ENCODE peak calls at places on chromosomes 11 and 22, in six cellular contexts. One of them, this sample, is unnamed.

GRCh38 chr11:34564807-34565241 is 51.2 kb upstream of the ELF5 start:
- DNase-seq in stimulated activated CD4-positive, alpha-beta T cell treated with anti-CD3 and anti-CD28 coated beads, TNF-alpha, amount 100 ng/mL, for 48 hours: no peak
- DNase-seq in foreskin keratinocyte: no peak
- DNase-seq in AG04450: no peak
- DNase-seq in GM12891: no peak
- DNase-seq in skeletal muscle cell: no peak
- DNase-seq in this sample: no peak

GRCh38 chr22:44648085-44648820 is 53.8 kb upstream of the PRR5 start:
- DNase-seq in GM12891: no peak
- DNase-seq in stimulated activated CD4-positive, alpha-beta T cell treated with anti-CD3 and anti-CD28 coated beads, TNF-alpha, amount 100 ng/mL, for 48 hours: no peak
- DNase-seq in AG04450: no peak
- DNase-seq in skeletal muscle cell: no peak
- DNase-seq in foreskin keratinocyte: no peak
- DNase-seq in this sample: no peak

GRCh38 chr11:80083561-80083960 is 642.7 kb upstream of the TENM4 start:
- DNase-seq in foreskin keratinocyte: peak
- DNase-seq in stimulated activated CD4-positive, alpha-beta T cell treated with anti-CD3 and anti-CD28 coated beads, TNF-alpha, amount 100 ng/mL, for 48 hours: no peak
- DNase-seq in skeletal muscle cell: no peak
- DNase-seq in GM12891: no peak
- DNase-seq in AG04450: no peak
- DNase-seq in this sample: no peak

GRCh38 chr11:36239636-36240035 is 49.6 kb downstream of the COMMD9 start:
- DNase-seq in foreskin keratinocyte: no peak
- DNase-seq in stimulated activated CD4-positive, alpha-beta T cell treated with anti-CD3 and anti-CD28 coated beads, TNF-alpha, amount 100 ng/mL, for 48 hours: no peak
- DNase-seq in AG04450: no peak
- DNase-seq in GM12891: no peak
- DNase-seq in skeletal muscle cell: no peak
- DNase-seq in this sample: no peak

GRCh38 chr11:133947298-133947905 is 9.4 kb downstream of the IGSF9B start:
- DNase-seq in stimulated activated CD4-positive, alpha-beta T cell treated with anti-CD3 and anti-CD28 coated beads, TNF-alpha, amount 100 ng/mL, for 48 hours: no peak
- DNase-seq in GM12891: no peak
- DNase-seq in skeletal muscle cell: no peak
- DNase-seq in AG04450: no peak
- DNase-seq in foreskin keratinocyte: peak
- DNase-seq in this sample: peak

GRCh38 chr11:127217941-127218615 is 217.5 kb upstream of the KIRREL3 start:
- DNase-seq in GM12891: no peak
- DNase-seq in AG04450: no peak
- DNase-seq in stimulated activated CD4-positive, alpha-beta T cell treated with anti-CD3 and anti-CD28 coated beads, TNF-alpha, amount 100 ng/mL, for 48 hours: no peak
- DNase-seq in skeletal muscle cell: no peak
- DNase-seq in foreskin keratinocyte: no peak
- DNase-seq in this sample: no peak

GRCh38 chr11:12291767-12292166 is 85.6 kb upstream of the PARVA start:
- DNase-seq in GM12891: no peak
- DNase-seq in skeletal muscle cell: no peak
- DNase-seq in AG04450: no peak
- DNase-seq in foreskin keratinocyte: no peak
- DNase-seq in stimulated activated CD4-positive, alpha-beta T cell treated with anti-CD3 and anti-CD28 coated beads, TNF-alpha, amount 100 ng/mL, for 48 hours: no peak
- DNase-seq in this sample: no peak

GRCh38 chr11:123362941-123363340 is 67.1 kb upstream of the GRAMD1B start:
- DNase-seq in AG04450: no peak
- DNase-seq in GM12891: no peak
- DNase-seq in foreskin keratinocyte: no peak
- DNase-seq in skeletal muscle cell: no peak
- DNase-seq in stimulated activated CD4-positive, alpha-beta T cell treated with anti-CD3 and anti-CD28 coated beads, TNF-alpha, amount 100 ng/mL, for 48 hours: no peak
- DNase-seq in this sample: no peak

GRCh38 chr11:20367313-20367948 is 3.9 kb downstream of the HTATIP2 start:
- DNase-seq in stimulated activated CD4-positive, alpha-beta T cell treated with anti-CD3 and anti-CD28 coated beads, TNF-alpha, amount 100 ng/mL, for 48 hours: no peak
- DNase-seq in foreskin keratinocyte: peak
- DNase-seq in GM12891: no peak
- DNase-seq in skeletal muscle cell: peak
- DNase-seq in AG04450: peak
- DNase-seq in this sample: no peak

GRCh38 chr11:92552942-92553341 is 328.3 kb downstream of the FAT3 start:
- DNase-seq in stimulated activated CD4-positive, alpha-beta T cell treated with anti-CD3 and anti-CD28 coated beads, TNF-alpha, amount 100 ng/mL, for 48 hours: no peak
- DNase-seq in AG04450: no peak
- DNase-seq in foreskin keratinocyte: no peak
- DNase-seq in GM12891: no peak
- DNase-seq in skeletal muscle cell: no peak
- DNase-seq in this sample: no peak

GRCh38 chr11:2380807-2381350 is 3.8 kb downstream of the CD81 start:
- DNase-seq in foreskin keratinocyte: no peak
- DNase-seq in GM12891: no peak
- DNase-seq in stimulated activated CD4-positive, alpha-beta T cell treated with anti-CD3 and anti-CD28 coated beads, TNF-alpha, amount 100 ng/mL, for 48 hours: no peak
- DNase-seq in AG04450: no peak
- DNase-seq in skeletal muscle cell: no peak
- DNase-seq in this sample: no peak

GRCh38 chr11:12693485-12694181 is 19.4 kb downstream of the TEAD1 start:
- DNase-seq in AG04450: peak
- DNase-seq in GM12891: no peak
- DNase-seq in stimulated activated CD4-positive, alpha-beta T cell treated with anti-CD3 and anti-CD28 coated beads, TNF-alpha, amount 100 ng/mL, for 48 hours: no peak
- DNase-seq in foreskin keratinocyte: peak
- DNase-seq in skeletal muscle cell: peak
- DNase-seq in this sample: no peak

GRCh38 chr11:75553889-75554257 is 8.2 kb upstream of the SERPINH1 start:
- DNase-seq in AG04450: no peak
- DNase-seq in skeletal muscle cell: no peak
- DNase-seq in stimulated activated CD4-positive, alpha-beta T cell treated with anti-CD3 and anti-CD28 coated beads, TNF-alpha, amount 100 ng/mL, for 48 hours: no peak
- DNase-seq in foreskin keratinocyte: no peak
- DNase-seq in GM12891: no peak
- DNase-seq in this sample: no peak

GRCh38 chr11:112523477-112523876 is 262.8 kb upstream of the PLET1 start:
- DNase-seq in GM12891: no peak
- DNase-seq in AG04450: no peak
- DNase-seq in foreskin keratinocyte: no peak
- DNase-seq in skeletal muscle cell: no peak
- DNase-seq in stimulated activated CD4-positive, alpha-beta T cell treated with anti-CD3 and anti-CD28 coated beads, TNF-alpha, amount 100 ng/mL, for 48 hours: no peak
- DNase-seq in this sample: no peak

GRCh38 chr11:27402450-27402849 is 39.4 kb upstream of the CCDC34 start:
- DNase-seq in stimulated activated CD4-positive, alpha-beta T cell treated with anti-CD3 and anti-CD28 coated beads, TNF-alpha, amount 100 ng/mL, for 48 hours: no peak
- DNase-seq in foreskin keratinocyte: no peak
- DNase-seq in AG04450: no peak
- DNase-seq in skeletal muscle cell: no peak
- DNase-seq in GM12891: no peak
- DNase-seq in this sample: no peak

GRCh38 chr22:25976346-25976745 is 192.9 kb upstream of the SEZ6L start:
- DNase-seq in foreskin keratinocyte: no peak
- DNase-seq in skeletal muscle cell: no peak
- DNase-seq in AG04450: no peak
- DNase-seq in GM12891: no peak
- DNase-seq in stimulated activated CD4-positive, alpha-beta T cell treated with anti-CD3 and anti-CD28 coated beads, TNF-alpha, amount 100 ng/mL, for 48 hours: no peak
- DNase-seq in this sample: no peak

GRCh38 chr22:19930537-19931486 is 10.8 kb upstream of the COMT start:
- DNase-seq in foreskin keratinocyte: no peak
- DNase-seq in skeletal muscle cell: no peak
- DNase-seq in AG04450: no peak
- DNase-seq in stimulated activated CD4-positive, alpha-beta T cell treated with anti-CD3 and anti-CD28 coated beads, TNF-alpha, amount 100 ng/mL, for 48 hours: no peak
- DNase-seq in GM12891: no peak
- DNase-seq in this sample: no peak

GRCh38 chr22:44714703-44715350 is 12.8 kb downstream of the PRR5 start:
- DNase-seq in stimulated activated CD4-positive, alpha-beta T cell treated with anti-CD3 and anti-CD28 coated beads, TNF-alpha, amount 100 ng/mL, for 48 hours: no peak
- DNase-seq in AG04450: no peak
- DNase-seq in skeletal muscle cell: no peak
- DNase-seq in GM12891: no peak
- DNase-seq in foreskin keratinocyte: no peak
- DNase-seq in this sample: no peak

GRCh38 chr22:29166180-29166579 is 39.5 kb upstream of the EMID1 start:
- DNase-seq in foreskin keratinocyte: no peak
- DNase-seq in AG04450: no peak
- DNase-seq in stimulated activated CD4-positive, alpha-beta T cell treated with anti-CD3 and anti-CD28 coated beads, TNF-alpha, amount 100 ng/mL, for 48 hours: no peak
- DNase-seq in GM12891: no peak
- DNase-seq in skeletal muscle cell: no peak
- DNase-seq in this sample: no peak

GRCh38 chr11:118872403-118872821 is 11.3 kb upstream of the CXCR5 start:
- DNase-seq in stimulated activated CD4-positive, alpha-beta T cell treated with anti-CD3 and anti-CD28 coated beads, TNF-alpha, amount 100 ng/mL, for 48 hours: no peak
- DNase-seq in foreskin keratinocyte: no peak
- DNase-seq in AG04450: no peak
- DNase-seq in skeletal muscle cell: no peak
- DNase-seq in GM12891: no peak
- DNase-seq in this sample: peak

GRCh38 chr11:17736921-17737817 is 2.6 kb downstream of the KCNC1 start:
- DNase-seq in AG04450: no peak
- DNase-seq in GM12891: no peak
- DNase-seq in stimulated activated CD4-positive, alpha-beta T cell treated with anti-CD3 and anti-CD28 coated beads, TNF-alpha, amount 100 ng/mL, for 48 hours: no peak
- DNase-seq in skeletal muscle cell: no peak
- DNase-seq in foreskin keratinocyte: no peak
- DNase-seq in this sample: no peak

GRCh38 chr11:84437129-84438123 is 1151.3 kb upstream of the CCDC90B start:
- DNase-seq in skeletal muscle cell: no peak
- DNase-seq in foreskin keratinocyte: no peak
- DNase-seq in stimulated activated CD4-positive, alpha-beta T cell treated with anti-CD3 and anti-CD28 coated beads, TNF-alpha, amount 100 ng/mL, for 48 hours: no peak
- DNase-seq in AG04450: no peak
- DNase-seq in GM12891: peak
- DNase-seq in this sample: no peak

GRCh38 chr11:65165847-65166317 is 4.2 kb upstream of the SPDYC start:
- DNase-seq in GM12891: no peak
- DNase-seq in stimulated activated CD4-positive, alpha-beta T cell treated with anti-CD3 and anti-CD28 coated beads, TNF-alpha, amount 100 ng/mL, for 48 hours: no peak
- DNase-seq in skeletal muscle cell: no peak
- DNase-seq in AG04450: no peak
- DNase-seq in foreskin keratinocyte: no peak
- DNase-seq in this sample: no peak

GRCh38 chr11:112159098-112159761 is 4.7 kb downstream of the IL18 start:
- DNase-seq in AG04450: no peak
- DNase-seq in stimulated activated CD4-positive, alpha-beta T cell treated with anti-CD3 and anti-CD28 coated beads, TNF-alpha, amount 100 ng/mL, for 48 hours: no peak
- DNase-seq in skeletal muscle cell: no peak
- DNase-seq in GM12891: no peak
- DNase-seq in foreskin keratinocyte: no peak
- DNase-seq in this sample: no peak

GRCh38 chr22:33923660-33924246 is 3.5 kb upstream of the LARGE1 start:
- DNase-seq in stimulated activated CD4-positive, alpha-beta T cell treated with anti-CD3 and anti-CD28 coated beads, TNF-alpha, amount 100 ng/mL, for 48 hours: no peak
- DNase-seq in skeletal muscle cell: no peak
- DNase-seq in AG04450: peak
- DNase-seq in foreskin keratinocyte: no peak
- DNase-seq in GM12891: peak
- DNase-seq in this sample: no peak

GRCh38 chr22:30717331-30717921 is 22.8 kb downstream of the OSBP2 start:
- DNase-seq in AG04450: peak
- DNase-seq in skeletal muscle cell: peak
- DNase-seq in stimulated activated CD4-positive, alpha-beta T cell treated with anti-CD3 and anti-CD28 coated beads, TNF-alpha, amount 100 ng/mL, for 48 hours: no peak
- DNase-seq in foreskin keratinocyte: peak
- DNase-seq in GM12891: no peak
- DNase-seq in this sample: no peak

GRCh38 chr11:109752212-109752825 is 330.3 kb downstream of the C11orf87 start:
- DNase-seq in stimulated activated CD4-positive, alpha-beta T cell treated with anti-CD3 and anti-CD28 coated beads, TNF-alpha, amount 100 ng/mL, for 48 hours: no peak
- DNase-seq in GM12891: no peak
- DNase-seq in AG04450: no peak
- DNase-seq in foreskin keratinocyte: no peak
- DNase-seq in skeletal muscle cell: no peak
- DNase-seq in this sample: no peak

GRCh38 chr11:67265633-67266423 is 445 bp upstream of the GRK2 start:
- DNase-seq in GM12891: peak
- DNase-seq in skeletal muscle cell: no peak
- DNase-seq in stimulated activated CD4-positive, alpha-beta T cell treated with anti-CD3 and anti-CD28 coated beads, TNF-alpha, amount 100 ng/mL, for 48 hours: peak
- DNase-seq in AG04450: no peak
- DNase-seq in foreskin keratinocyte: no peak
- DNase-seq in this sample: peak

GRCh38 chr11:5007561-5007960 is 12.9 kb downstream of the OR51L1 start:
- DNase-seq in AG04450: no peak
- DNase-seq in skeletal muscle cell: no peak
- DNase-seq in stimulated activated CD4-positive, alpha-beta T cell treated with anti-CD3 and anti-CD28 coated beads, TNF-alpha, amount 100 ng/mL, for 48 hours: no peak
- DNase-seq in foreskin keratinocyte: no peak
- DNase-seq in GM12891: no peak
- DNase-seq in this sample: no peak

GRCh38 chr22:48941903-48942625 is 885.6 kb downstream of the BRD1 start:
- DNase-seq in foreskin keratinocyte: no peak
- DNase-seq in stimulated activated CD4-positive, alpha-beta T cell treated with anti-CD3 and anti-CD28 coated beads, TNF-alpha, amount 100 ng/mL, for 48 hours: no peak
- DNase-seq in skeletal muscle cell: no peak
- DNase-seq in AG04450: no peak
- DNase-seq in GM12891: no peak
- DNase-seq in this sample: no peak

GRCh38 chr11:36405585-36406367 is 104.3 kb downstream of the TRAF6 start:
- DNase-seq in skeletal muscle cell: no peak
- DNase-seq in GM12891: no peak
- DNase-seq in foreskin keratinocyte: no peak
- DNase-seq in AG04450: no peak
- DNase-seq in stimulated activated CD4-positive, alpha-beta T cell treated with anti-CD3 and anti-CD28 coated beads, TNF-alpha, amount 100 ng/mL, for 48 hours: no peak
- DNase-seq in this sample: no peak

GRCh38 chr11:80596291-80596810 is 1155.5 kb upstream of the TENM4 start:
- DNase-seq in stimulated activated CD4-positive, alpha-beta T cell treated with anti-CD3 and anti-CD28 coated beads, TNF-alpha, amount 100 ng/mL, for 48 hours: no peak
- DNase-seq in AG04450: no peak
- DNase-seq in skeletal muscle cell: no peak
- DNase-seq in GM12891: no peak
- DNase-seq in foreskin keratinocyte: peak
- DNase-seq in this sample: no peak

GRCh38 chr22:27810566-27810965 is 9.0 kb upstream of the MN1 start:
- DNase-seq in GM12891: no peak
- DNase-seq in foreskin keratinocyte: no peak
- DNase-seq in stimulated activated CD4-positive, alpha-beta T cell treated with anti-CD3 and anti-CD28 coated beads, TNF-alpha, amount 100 ng/mL, for 48 hours: no peak
- DNase-seq in skeletal muscle cell: peak
- DNase-seq in AG04450: peak
- DNase-seq in this sample: no peak

GRCh38 chr11:124897681-124898680 is at the start of gene ROBO4:
- DNase-seq in skeletal muscle cell: peak
- DNase-seq in foreskin keratinocyte: peak
- DNase-seq in stimulated activated CD4-positive, alpha-beta T cell treated with anti-CD3 and anti-CD28 coated beads, TNF-alpha, amount 100 ng/mL, for 48 hours: no peak
- DNase-seq in GM12891: no peak
- DNase-seq in AG04450: peak
- DNase-seq in this sample: no peak

GRCh38 chr22:17121235-17122195 is at the start of gene TMEM121B:
- DNase-seq in foreskin keratinocyte: no peak
- DNase-seq in stimulated activated CD4-positive, alpha-beta T cell treated with anti-CD3 and anti-CD28 coated beads, TNF-alpha, amount 100 ng/mL, for 48 hours: no peak
- DNase-seq in AG04450: no peak
- DNase-seq in GM12891: peak
- DNase-seq in skeletal muscle cell: peak
- DNase-seq in this sample: no peak

GRCh38 chr11:33207408-33207985 is 46.2 kb upstream of the CSTF3 start:
- DNase-seq in skeletal muscle cell: no peak
- DNase-seq in foreskin keratinocyte: no peak
- DNase-seq in GM12891: no peak
- DNase-seq in stimulated activated CD4-positive, alpha-beta T cell treated with anti-CD3 and anti-CD28 coated beads, TNF-alpha, amount 100 ng/mL, for 48 hours: no peak
- DNase-seq in AG04450: no peak
- DNase-seq in this sample: no peak

This sample was measured in effector memory CD8-positive, alpha-beta T cell.